ENCODE peak calls at places on chromosomes 4 and X, in ten cellular contexts. One of them, this sample, is unnamed.

GRCh38 chrX:46957299-46957698 is 45.1 kb downstream of the JADE3 start:
- DNase-seq in stimulated activated CD8-positive, alpha-beta memory T cell treated with anti-CD3 and anti-CD28 coated beads, Interleukin-15, amount 100 ng/mL, for 4 hours: no peak
- DNase-seq in Karpas-422: no peak
- DNase-seq in effector CD4-positive, alpha-beta T cell: no peak
- DNase-seq in cardiac muscle cell: no peak
- DNase-seq in MCF 10A: peak; percentile 4
- DNase-seq in activated CD8-positive, alpha-beta memory T cell treated with anti-CD3 and anti-CD28 coated beads, Interleukin-2, amount 50 U/mL, for 48 hours: no peak
- DNase-seq in lower leg skin: no peak
- DNase-seq in PC-3: peak; percentile 34
- DNase-seq in iris pigment epithelial cell: no peak
- DNase-seq in this sample: no peak

GRCh38 chr4:151227731-151228130 is 49.2 kb upstream of the PRSS48 start:
- DNase-seq in lower leg skin: no peak
- DNase-seq in stimulated activated CD8-positive, alpha-beta memory T cell treated with anti-CD3 and anti-CD28 coated beads, Interleukin-15, amount 100 ng/mL, for 4 hours: no peak
- DNase-seq in PC-3: peak; percentile 35
- DNase-seq in activated CD8-positive, alpha-beta memory T cell treated with anti-CD3 and anti-CD28 coated beads, Interleukin-2, amount 50 U/mL, for 48 hours: no peak
- DNase-seq in effector CD4-positive, alpha-beta T cell: no peak
- DNase-seq in cardiac muscle cell: peak; percentile 97
- DNase-seq in iris pigment epithelial cell: peak; percentile 97
- DNase-seq in MCF 10A: peak; percentile 69
- DNase-seq in Karpas-422: no peak
- DNase-seq in this sample: no peak

GRCh38 chr4:187464561-187464960 is 531.0 kb upstream of the ZFP42 start:
- DNase-seq in stimulated activated CD8-positive, alpha-beta memory T cell treated with anti-CD3 and anti-CD28 coated beads, Interleukin-15, amount 100 ng/mL, for 4 hours: no peak
- DNase-seq in MCF 10A: no peak
- DNase-seq in iris pigment epithelial cell: no peak
- DNase-seq in lower leg skin: no peak
- DNase-seq in effector CD4-positive, alpha-beta T cell: no peak
- DNase-seq in Karpas-422: no peak
- DNase-seq in PC-3: peak; percentile 4
- DNase-seq in activated CD8-positive, alpha-beta memory T cell treated with anti-CD3 and anti-CD28 coated beads, Interleukin-2, amount 50 U/mL, for 48 hours: no peak
- DNase-seq in cardiac muscle cell: no peak
- DNase-seq in this sample: no peak

GRCh38 chrX:10119399-10119990 is 37.3 kb upstream of the CLCN4 start:
- DNase-seq in PC-3: peak; percentile 73
- DNase-seq in MCF 10A: peak; percentile 80
- DNase-seq in stimulated activated CD8-positive, alpha-beta memory T cell treated with anti-CD3 and anti-CD28 coated beads, Interleukin-15, amount 100 ng/mL, for 4 hours: peak; percentile 35
- DNase-seq in effector CD4-positive, alpha-beta T cell: peak; percentile 89
- DNase-seq in activated CD8-positive, alpha-beta memory T cell treated with anti-CD3 and anti-CD28 coated beads, Interleukin-2, amount 50 U/mL, for 48 hours: peak; percentile 84
- DNase-seq in iris pigment epithelial cell: peak; percentile 83
- DNase-seq in lower leg skin: peak; percentile 89
- DNase-seq in cardiac muscle cell: peak; percentile 88
- DNase-seq in Karpas-422: peak; percentile 91
- DNase-seq in this sample: peak; percentile 42

GRCh38 chrX:132561483-132561882 is 72.6 kb upstream of the MBNL3 start:
- DNase-seq in cardiac muscle cell: no peak
- DNase-seq in Karpas-422: no peak
- DNase-seq in stimulated activated CD8-positive, alpha-beta memory T cell treated with anti-CD3 and anti-CD28 coated beads, Interleukin-15, amount 100 ng/mL, for 4 hours: no peak
- DNase-seq in PC-3: no peak
- DNase-seq in activated CD8-positive, alpha-beta memory T cell treated with anti-CD3 and anti-CD28 coated beads, Interleukin-2, amount 50 U/mL, for 48 hours: no peak
- DNase-seq in effector CD4-positive, alpha-beta T cell: no peak
- DNase-seq in lower leg skin: no peak
- DNase-seq in iris pigment epithelial cell: peak; percentile 2
- DNase-seq in MCF 10A: peak; percentile 2
- DNase-seq in this sample: no peak

GRCh38 chrX:73214366-73215094 is at the start of gene NAP1L2:
- DNase-seq in PC-3: peak; percentile 77
- DNase-seq in effector CD4-positive, alpha-beta T cell: peak; percentile 11
- DNase-seq in cardiac muscle cell: peak; percentile 6
- DNase-seq in lower leg skin: peak; percentile 84
- DNase-seq in Karpas-422: no peak
- DNase-seq in MCF 10A: no peak
- DNase-seq in iris pigment epithelial cell: peak; percentile 38
- DNase-seq in activated CD8-positive, alpha-beta memory T cell treated with anti-CD3 and anti-CD28 coated beads, Interleukin-2, amount 50 U/mL, for 48 hours: peak; percentile 55
- DNase-seq in stimulated activated CD8-positive, alpha-beta memory T cell treated with anti-CD3 and anti-CD28 coated beads, Interleukin-15, amount 100 ng/mL, for 4 hours: peak; percentile 23
- DNase-seq in this sample: no peak

GRCh38 chr4:165248102-165248501 is 40.7 kb downstream of the KLHL2 start:
- DNase-seq in stimulated activated CD8-positive, alpha-beta memory T cell treated with anti-CD3 and anti-CD28 coated beads, Interleukin-15, amount 100 ng/mL, for 4 hours: no peak
- DNase-seq in effector CD4-positive, alpha-beta T cell: no peak
- DNase-seq in activated CD8-positive, alpha-beta memory T cell treated with anti-CD3 and anti-CD28 coated beads, Interleukin-2, amount 50 U/mL, for 48 hours: no peak
- DNase-seq in lower leg skin: no peak
- DNase-seq in Karpas-422: no peak
- DNase-seq in cardiac muscle cell: no peak
- DNase-seq in MCF 10A: no peak
- DNase-seq in PC-3: no peak
- DNase-seq in iris pigment epithelial cell: no peak
- DNase-seq in this sample: no peak

GRCh38 chrX:136168929-136169735 is 21.8 kb downstream of the FHL1 start:
- DNase-seq in lower leg skin: peak; percentile 89
- DNase-seq in activated CD8-positive, alpha-beta memory T cell treated with anti-CD3 and anti-CD28 coated beads, Interleukin-2, amount 50 U/mL, for 48 hours: no peak
- DNase-seq in MCF 10A: peak; percentile 56
- DNase-seq in iris pigment epithelial cell: peak; percentile 92
- DNase-seq in stimulated activated CD8-positive, alpha-beta memory T cell treated with anti-CD3 and anti-CD28 coated beads, Interleukin-15, amount 100 ng/mL, for 4 hours: no peak
- DNase-seq in PC-3: peak; percentile 39
- DNase-seq in Karpas-422: no peak
- DNase-seq in cardiac muscle cell: peak; percentile 83
- DNase-seq in effector CD4-positive, alpha-beta T cell: no peak
- DNase-seq in this sample: no peak

GRCh38 chr4:74283614-74284013 is 24.7 kb upstream of the EPGN start:
- DNase-seq in activated CD8-positive, alpha-beta memory T cell treated with anti-CD3 and anti-CD28 coated beads, Interleukin-2, amount 50 U/mL, for 48 hours: no peak
- DNase-seq in effector CD4-positive, alpha-beta T cell: no peak
- DNase-seq in lower leg skin: no peak
- DNase-seq in PC-3: peak; percentile 95
- DNase-seq in iris pigment epithelial cell: peak; percentile 74
- DNase-seq in MCF 10A: peak; percentile 93
- DNase-seq in stimulated activated CD8-positive, alpha-beta memory T cell treated with anti-CD3 and anti-CD28 coated beads, Interleukin-15, amount 100 ng/mL, for 4 hours: no peak
- DNase-seq in cardiac muscle cell: peak; percentile 25
- DNase-seq in Karpas-422: no peak
- DNase-seq in this sample: no peak

GRCh38 chrX:119880552-119881437 is 9.2 kb downstream of the NDUFA1 start:
- DNase-seq in activated CD8-positive, alpha-beta memory T cell treated with anti-CD3 and anti-CD28 coated beads, Interleukin-2, amount 50 U/mL, for 48 hours: peak; percentile 50
- DNase-seq in lower leg skin: no peak
- DNase-seq in cardiac muscle cell: peak; percentile 66
- DNase-seq in effector CD4-positive, alpha-beta T cell: no peak
- DNase-seq in PC-3: peak; percentile 69
- DNase-seq in Karpas-422: peak; percentile 84
- DNase-seq in stimulated activated CD8-positive, alpha-beta memory T cell treated with anti-CD3 and anti-CD28 coated beads, Interleukin-15, amount 100 ng/mL, for 4 hours: no peak
- DNase-seq in MCF 10A: peak; percentile 64
- DNase-seq in iris pigment epithelial cell: peak; percentile 63
- DNase-seq in this sample: peak; percentile 68

GRCh38 chrX:71910526-71911022 is at the start of gene NHSL2:
- DNase-seq in iris pigment epithelial cell: peak; percentile 2
- DNase-seq in cardiac muscle cell: peak; percentile 16
- DNase-seq in stimulated activated CD8-positive, alpha-beta memory T cell treated with anti-CD3 and anti-CD28 coated beads, Interleukin-15, amount 100 ng/mL, for 4 hours: peak; percentile 15
- DNase-seq in MCF 10A: no peak
- DNase-seq in Karpas-422: no peak
- DNase-seq in PC-3: no peak
- DNase-seq in activated CD8-positive, alpha-beta memory T cell treated with anti-CD3 and anti-CD28 coated beads, Interleukin-2, amount 50 U/mL, for 48 hours: peak; percentile 54
- DNase-seq in lower leg skin: no peak
- DNase-seq in effector CD4-positive, alpha-beta T cell: no peak
- DNase-seq in this sample: no peak

GRCh38 chr4:165763640-165764039 is 109.4 kb upstream of the TLL1 start:
- DNase-seq in cardiac muscle cell: no peak
- DNase-seq in MCF 10A: no peak
- DNase-seq in stimulated activated CD8-positive, alpha-beta memory T cell treated with anti-CD3 and anti-CD28 coated beads, Interleukin-15, amount 100 ng/mL, for 4 hours: no peak
- DNase-seq in activated CD8-positive, alpha-beta memory T cell treated with anti-CD3 and anti-CD28 coated beads, Interleukin-2, amount 50 U/mL, for 48 hours: no peak
- DNase-seq in lower leg skin: no peak
- DNase-seq in effector CD4-positive, alpha-beta T cell: no peak
- DNase-seq in iris pigment epithelial cell: no peak
- DNase-seq in PC-3: peak; percentile 6
- DNase-seq in Karpas-422: no peak
- DNase-seq in this sample: no peak

GRCh38 chr4:109908741-109909140 is 3.9 kb upstream of the EGF start:
- DNase-seq in lower leg skin: no peak
- DNase-seq in stimulated activated CD8-positive, alpha-beta memory T cell treated with anti-CD3 and anti-CD28 coated beads, Interleukin-15, amount 100 ng/mL, for 4 hours: no peak
- DNase-seq in activated CD8-positive, alpha-beta memory T cell treated with anti-CD3 and anti-CD28 coated beads, Interleukin-2, amount 50 U/mL, for 48 hours: no peak
- DNase-seq in PC-3: no peak
- DNase-seq in MCF 10A: peak; percentile 20
- DNase-seq in iris pigment epithelial cell: peak; percentile 6
- DNase-seq in Karpas-422: no peak
- DNase-seq in effector CD4-positive, alpha-beta T cell: no peak
- DNase-seq in cardiac muscle cell: no peak
- DNase-seq in this sample: no peak

GRCh38 chr4:128858875-128859696 is 49.6 kb downstream of the JADE1 start:
- DNase-seq in stimulated activated CD8-positive, alpha-beta memory T cell treated with anti-CD3 and anti-CD28 coated beads, Interleukin-15, amount 100 ng/mL, for 4 hours: no peak
- DNase-seq in effector CD4-positive, alpha-beta T cell: no peak
- DNase-seq in PC-3: no peak
- DNase-seq in cardiac muscle cell: peak; percentile 86
- DNase-seq in MCF 10A: no peak
- DNase-seq in activated CD8-positive, alpha-beta memory T cell treated with anti-CD3 and anti-CD28 coated beads, Interleukin-2, amount 50 U/mL, for 48 hours: no peak
- DNase-seq in Karpas-422: no peak
- DNase-seq in iris pigment epithelial cell: peak; percentile 22
- DNase-seq in lower leg skin: no peak
- DNase-seq in this sample: no peak

GRCh38 chrX:152989292-152989658 is 4.6 kb downstream of the PNMA5 start:
- DNase-seq in PC-3: no peak
- DNase-seq in activated CD8-positive, alpha-beta memory T cell treated with anti-CD3 and anti-CD28 coated beads, Interleukin-2, amount 50 U/mL, for 48 hours: no peak
- DNase-seq in cardiac muscle cell: peak; percentile 38
- DNase-seq in Karpas-422: no peak
- DNase-seq in effector CD4-positive, alpha-beta T cell: no peak
- DNase-seq in iris pigment epithelial cell: peak; percentile 11
- DNase-seq in lower leg skin: no peak
- DNase-seq in MCF 10A: no peak
- DNase-seq in stimulated activated CD8-positive, alpha-beta memory T cell treated with anti-CD3 and anti-CD28 coated beads, Interleukin-15, amount 100 ng/mL, for 4 hours: no peak
- DNase-seq in this sample: no peak

GRCh38 chr4:115054836-115055235 is 58.6 kb downstream of the NDST4 start:
- DNase-seq in effector CD4-positive, alpha-beta T cell: no peak
- DNase-seq in iris pigment epithelial cell: peak; percentile 0
- DNase-seq in MCF 10A: no peak
- DNase-seq in PC-3: no peak
- DNase-seq in lower leg skin: no peak
- DNase-seq in cardiac muscle cell: no peak
- DNase-seq in activated CD8-positive, alpha-beta memory T cell treated with anti-CD3 and anti-CD28 coated beads, Interleukin-2, amount 50 U/mL, for 48 hours: no peak
- DNase-seq in stimulated activated CD8-positive, alpha-beta memory T cell treated with anti-CD3 and anti-CD28 coated beads, Interleukin-15, amount 100 ng/mL, for 4 hours: no peak
- DNase-seq in Karpas-422: peak; percentile 62
- DNase-seq in this sample: no peak

GRCh38 chr4:7797330-7797729 is 142.3 kb downstream of the AFAP1 start:
- DNase-seq in cardiac muscle cell: no peak
- DNase-seq in iris pigment epithelial cell: no peak
- DNase-seq in stimulated activated CD8-positive, alpha-beta memory T cell treated with anti-CD3 and anti-CD28 coated beads, Interleukin-15, amount 100 ng/mL, for 4 hours: no peak
- DNase-seq in MCF 10A: no peak
- DNase-seq in lower leg skin: no peak
- DNase-seq in effector CD4-positive, alpha-beta T cell: no peak
- DNase-seq in PC-3: no peak
- DNase-seq in activated CD8-positive, alpha-beta memory T cell treated with anti-CD3 and anti-CD28 coated beads, Interleukin-2, amount 50 U/mL, for 48 hours: no peak
- DNase-seq in Karpas-422: no peak
- DNase-seq in this sample: no peak

GRCh38 chr4:91984466-91984865 is 319.3 kb upstream of the GRID2 start:
- DNase-seq in activated CD8-positive, alpha-beta memory T cell treated with anti-CD3 and anti-CD28 coated beads, Interleukin-2, amount 50 U/mL, for 48 hours: no peak
- DNase-seq in cardiac muscle cell: peak; percentile 5
- DNase-seq in lower leg skin: no peak
- DNase-seq in Karpas-422: no peak
- DNase-seq in iris pigment epithelial cell: no peak
- DNase-seq in MCF 10A: no peak
- DNase-seq in stimulated activated CD8-positive, alpha-beta memory T cell treated with anti-CD3 and anti-CD28 coated beads, Interleukin-15, amount 100 ng/mL, for 4 hours: no peak
- DNase-seq in effector CD4-positive, alpha-beta T cell: no peak
- DNase-seq in PC-3: peak; percentile 46
- DNase-seq in this sample: no peak

GRCh38 chrX:65871671-65872311 is 168.1 kb downstream of the VSIG4 start:
- DNase-seq in lower leg skin: no peak
- DNase-seq in effector CD4-positive, alpha-beta T cell: no peak
- DNase-seq in Karpas-422: no peak
- DNase-seq in MCF 10A: peak; percentile 84
- DNase-seq in iris pigment epithelial cell: no peak
- DNase-seq in cardiac muscle cell: peak; percentile 4
- DNase-seq in activated CD8-positive, alpha-beta memory T cell treated with anti-CD3 and anti-CD28 coated beads, Interleukin-2, amount 50 U/mL, for 48 hours: no peak
- DNase-seq in stimulated activated CD8-positive, alpha-beta memory T cell treated with anti-CD3 and anti-CD28 coated beads, Interleukin-15, amount 100 ng/mL, for 4 hours: no peak
- DNase-seq in PC-3: peak; percentile 74
- DNase-seq in this sample: peak; percentile 10

GRCh38 chr4:160370046-160370445 is 1267.2 kb downstream of the RAPGEF2 start:
- DNase-seq in lower leg skin: no peak
- DNase-seq in Karpas-422: no peak
- DNase-seq in iris pigment epithelial cell: peak; percentile 31
- DNase-seq in activated CD8-positive, alpha-beta memory T cell treated with anti-CD3 and anti-CD28 coated beads, Interleukin-2, amount 50 U/mL, for 48 hours: no peak
- DNase-seq in stimulated activated CD8-positive, alpha-beta memory T cell treated with anti-CD3 and anti-CD28 coated beads, Interleukin-15, amount 100 ng/mL, for 4 hours: no peak
- DNase-seq in cardiac muscle cell: no peak
- DNase-seq in MCF 10A: no peak
- DNase-seq in effector CD4-positive, alpha-beta T cell: no peak
- DNase-seq in PC-3: peak; percentile 58
- DNase-seq in this sample: no peak

GRCh38 chrX:130702867-130703707 is 199.9 kb downstream of the ENOX2 start:
- DNase-seq in Karpas-422: no peak
- DNase-seq in MCF 10A: no peak
- DNase-seq in PC-3: peak; percentile 32
- DNase-seq in stimulated activated CD8-positive, alpha-beta memory T cell treated with anti-CD3 and anti-CD28 coated beads, Interleukin-15, amount 100 ng/mL, for 4 hours: no peak
- DNase-seq in cardiac muscle cell: no peak
- DNase-seq in effector CD4-positive, alpha-beta T cell: no peak
- DNase-seq in activated CD8-positive, alpha-beta memory T cell treated with anti-CD3 and anti-CD28 coated beads, Interleukin-2, amount 50 U/mL, for 48 hours: no peak
- DNase-seq in iris pigment epithelial cell: no peak
- DNase-seq in lower leg skin: no peak
- DNase-seq in this sample: no peak

GRCh38 chr4:23788460-23788859 is 101.4 kb downstream of the PPARGC1A start:
- DNase-seq in effector CD4-positive, alpha-beta T cell: no peak
- DNase-seq in stimulated activated CD8-positive, alpha-beta memory T cell treated with anti-CD3 and anti-CD28 coated beads, Interleukin-15, amount 100 ng/mL, for 4 hours: no peak
- DNase-seq in Karpas-422: no peak
- DNase-seq in iris pigment epithelial cell: no peak
- DNase-seq in activated CD8-positive, alpha-beta memory T cell treated with anti-CD3 and anti-CD28 coated beads, Interleukin-2, amount 50 U/mL, for 48 hours: no peak
- DNase-seq in MCF 10A: peak; percentile 54
- DNase-seq in cardiac muscle cell: peak; percentile 6
- DNase-seq in PC-3: no peak
- DNase-seq in lower leg skin: no peak
- DNase-seq in this sample: no peak

GRCh38 chr4:1532549-1533395 is 126.5 kb upstream of the NKX1-1 start:
- DNase-seq in cardiac muscle cell: no peak
- DNase-seq in stimulated activated CD8-positive, alpha-beta memory T cell treated with anti-CD3 and anti-CD28 coated beads, Interleukin-15, amount 100 ng/mL, for 4 hours: no peak
- DNase-seq in MCF 10A: no peak
- DNase-seq in PC-3: no peak
- DNase-seq in activated CD8-positive, alpha-beta memory T cell treated with anti-CD3 and anti-CD28 coated beads, Interleukin-2, amount 50 U/mL, for 48 hours: no peak
- DNase-seq in Karpas-422: no peak
- DNase-seq in iris pigment epithelial cell: no peak
- DNase-seq in lower leg skin: no peak
- DNase-seq in effector CD4-positive, alpha-beta T cell: no peak
- DNase-seq in this sample: no peak

GRCh38 chrX:71251456-71251973 is 2.4 kb downstream of the ZMYM3 start:
- DNase-seq in effector CD4-positive, alpha-beta T cell: no peak
- DNase-seq in MCF 10A: no peak
- DNase-seq in cardiac muscle cell: no peak
- DNase-seq in Karpas-422: no peak
- DNase-seq in iris pigment epithelial cell: peak; percentile 14
- DNase-seq in activated CD8-positive, alpha-beta memory T cell treated with anti-CD3 and anti-CD28 coated beads, Interleukin-2, amount 50 U/mL, for 48 hours: no peak
- DNase-seq in PC-3: no peak
- DNase-seq in lower leg skin: no peak
- DNase-seq in stimulated activated CD8-positive, alpha-beta memory T cell treated with anti-CD3 and anti-CD28 coated beads, Interleukin-15, amount 100 ng/mL, for 4 hours: no peak
- DNase-seq in this sample: no peak

GRCh38 chrX:135089126-135089525 is 31.2 kb downstream of the ETDB start:
- DNase-seq in lower leg skin: no peak
- DNase-seq in MCF 10A: no peak
- DNase-seq in cardiac muscle cell: no peak
- DNase-seq in effector CD4-positive, alpha-beta T cell: no peak
- DNase-seq in Karpas-422: no peak
- DNase-seq in PC-3: no peak
- DNase-seq in iris pigment epithelial cell: no peak
- DNase-seq in activated CD8-positive, alpha-beta memory T cell treated with anti-CD3 and anti-CD28 coated beads, Interleukin-2, amount 50 U/mL, for 48 hours: no peak
- DNase-seq in stimulated activated CD8-positive, alpha-beta memory T cell treated with anti-CD3 and anti-CD28 coated beads, Interleukin-15, amount 100 ng/mL, for 4 hours: no peak
- DNase-seq in this sample: no peak

GRCh38 chrX:100207331-100208024 is 202.6 kb downstream of the PCDH19 start:
- DNase-seq in cardiac muscle cell: no peak
- DNase-seq in MCF 10A: no peak
- DNase-seq in iris pigment epithelial cell: no peak
- DNase-seq in effector CD4-positive, alpha-beta T cell: no peak
- DNase-seq in PC-3: no peak
- DNase-seq in Karpas-422: peak; percentile 97
- DNase-seq in activated CD8-positive, alpha-beta memory T cell treated with anti-CD3 and anti-CD28 coated beads, Interleukin-2, amount 50 U/mL, for 48 hours: no peak
- DNase-seq in stimulated activated CD8-positive, alpha-beta memory T cell treated with anti-CD3 and anti-CD28 coated beads, Interleukin-15, amount 100 ng/mL, for 4 hours: no peak
- DNase-seq in lower leg skin: no peak
- DNase-seq in this sample: no peak

GRCh38 chrX:105101378-105101777 is 119.1 kb downstream of the TEX13A start:
- DNase-seq in activated CD8-positive, alpha-beta memory T cell treated with anti-CD3 and anti-CD28 coated beads, Interleukin-2, amount 50 U/mL, for 48 hours: no peak
- DNase-seq in cardiac muscle cell: no peak
- DNase-seq in MCF 10A: no peak
- DNase-seq in Karpas-422: no peak
- DNase-seq in iris pigment epithelial cell: no peak
- DNase-seq in lower leg skin: no peak
- DNase-seq in effector CD4-positive, alpha-beta T cell: no peak
- DNase-seq in PC-3: no peak
- DNase-seq in stimulated activated CD8-positive, alpha-beta memory T cell treated with anti-CD3 and anti-CD28 coated beads, Interleukin-15, amount 100 ng/mL, for 4 hours: no peak
- DNase-seq in this sample: no peak

GRCh38 chrX:110600745-110601310 is 194.8 kb downstream of the CHRDL1 start:
- DNase-seq in PC-3: peak; percentile 2
- DNase-seq in cardiac muscle cell: no peak
- DNase-seq in effector CD4-positive, alpha-beta T cell: no peak
- DNase-seq in MCF 10A: peak; percentile 57
- DNase-seq in Karpas-422: no peak
- DNase-seq in lower leg skin: no peak
- DNase-seq in stimulated activated CD8-positive, alpha-beta memory T cell treated with anti-CD3 and anti-CD28 coated beads, Interleukin-15, amount 100 ng/mL, for 4 hours: no peak
- DNase-seq in activated CD8-positive, alpha-beta memory T cell treated with anti-CD3 and anti-CD28 coated beads, Interleukin-2, amount 50 U/mL, for 48 hours: no peak
- DNase-seq in iris pigment epithelial cell: no peak
- DNase-seq in this sample: no peak